ENCODE peak calls at places on chromosomes 4 and X, in nine cellular contexts. One of them, this sample, is unnamed.

GRCh38 chr4:185838514-185839203 is 26.7 kb upstream of the SORBS2 start:
- DNase-seq in activated B cell treated with CpG ODN at 0.5 μM for 24 hours: no peak
- DNase-seq in H9: no peak
- DNase-seq in cardiac muscle cell: no peak
- DNase-seq in lower lobe of right lung: no peak
- DNase-seq in MM.1S: no peak
- DNase-seq in gastrocnemius medialis: no peak
- DNase-seq in CD8-positive, alpha-beta T cell: no peak
- DNase-seq in psoas muscle: no peak
- DNase-seq in this sample: no peak

GRCh38 chr4:3671571-3672464 is 94.4 kb upstream of the ADRA2C start:
- DNase-seq in psoas muscle: peak
- DNase-seq in activated B cell treated with CpG ODN at 0.5 μM for 24 hours: no peak
- DNase-seq in H9: no peak
- DNase-seq in cardiac muscle cell: no peak
- DNase-seq in CD8-positive, alpha-beta T cell: no peak
- DNase-seq in gastrocnemius medialis: no peak
- DNase-seq in MM.1S: no peak
- DNase-seq in lower lobe of right lung: peak
- DNase-seq in this sample: no peak

GRCh38 chrX:54182194-54182863 is 725 bp downstream of the FAM120C start:
- DNase-seq in activated B cell treated with CpG ODN at 0.5 μM for 24 hours: peak
- DNase-seq in gastrocnemius medialis: peak
- DNase-seq in H9: peak
- DNase-seq in CD8-positive, alpha-beta T cell: peak
- DNase-seq in MM.1S: peak
- DNase-seq in psoas muscle: peak
- DNase-seq in lower lobe of right lung: peak
- DNase-seq in cardiac muscle cell: peak
- DNase-seq in this sample: no peak

GRCh38 chr4:88575222-88575621 is 17.1 kb upstream of the HERC3 start:
- DNase-seq in activated B cell treated with CpG ODN at 0.5 μM for 24 hours: no peak
- DNase-seq in CD8-positive, alpha-beta T cell: no peak
- DNase-seq in MM.1S: no peak
- DNase-seq in H9: no peak
- DNase-seq in psoas muscle: no peak
- DNase-seq in gastrocnemius medialis: no peak
- DNase-seq in cardiac muscle cell: no peak
- DNase-seq in lower lobe of right lung: no peak
- DNase-seq in this sample: no peak

GRCh38 chrX:43655151-43655676 is 885 bp upstream of the MAOA start:
- DNase-seq in psoas muscle: peak
- DNase-seq in cardiac muscle cell: peak
- DNase-seq in gastrocnemius medialis: no peak
- DNase-seq in CD8-positive, alpha-beta T cell: no peak
- DNase-seq in lower lobe of right lung: peak
- DNase-seq in H9: peak
- DNase-seq in MM.1S: peak
- DNase-seq in activated B cell treated with CpG ODN at 0.5 μM for 24 hours: peak
- DNase-seq in this sample: no peak

GRCh38 chr4:8911311-8912088 is 39.9 kb upstream of the HMX1 start:
- DNase-seq in CD8-positive, alpha-beta T cell: no peak
- DNase-seq in MM.1S: no peak
- DNase-seq in lower lobe of right lung: peak
- DNase-seq in cardiac muscle cell: no peak
- DNase-seq in activated B cell treated with CpG ODN at 0.5 μM for 24 hours: peak
- DNase-seq in gastrocnemius medialis: no peak
- DNase-seq in H9: peak
- DNase-seq in psoas muscle: peak
- DNase-seq in this sample: peak

GRCh38 chr4:148786699-148787098 is 344.5 kb upstream of the NR3C2 start:
- DNase-seq in activated B cell treated with CpG ODN at 0.5 μM for 24 hours: no peak
- DNase-seq in psoas muscle: no peak
- DNase-seq in CD8-positive, alpha-beta T cell: no peak
- DNase-seq in gastrocnemius medialis: no peak
- DNase-seq in lower lobe of right lung: no peak
- DNase-seq in H9: no peak
- DNase-seq in cardiac muscle cell: no peak
- DNase-seq in MM.1S: no peak
- DNase-seq in this sample: no peak

GRCh38 chr4:83267835-83268475 is 16.6 kb downstream of the COQ2 start:
- DNase-seq in CD8-positive, alpha-beta T cell: no peak
- DNase-seq in activated B cell treated with CpG ODN at 0.5 μM for 24 hours: no peak
- DNase-seq in cardiac muscle cell: no peak
- DNase-seq in psoas muscle: no peak
- DNase-seq in lower lobe of right lung: no peak
- DNase-seq in H9: no peak
- DNase-seq in gastrocnemius medialis: no peak
- DNase-seq in MM.1S: no peak
- DNase-seq in this sample: no peak

GRCh38 chr4:116885579-116885978 is 199.8 kb downstream of the TRAM1L1 start:
- DNase-seq in H9: no peak
- DNase-seq in activated B cell treated with CpG ODN at 0.5 μM for 24 hours: no peak
- DNase-seq in gastrocnemius medialis: no peak
- DNase-seq in cardiac muscle cell: no peak
- DNase-seq in CD8-positive, alpha-beta T cell: no peak
- DNase-seq in psoas muscle: no peak
- DNase-seq in MM.1S: no peak
- DNase-seq in lower lobe of right lung: no peak
- DNase-seq in this sample: no peak

GRCh38 chr4:183158062-183158461 is 59.0 kb downstream of the WWC2 start:
- DNase-seq in activated B cell treated with CpG ODN at 0.5 μM for 24 hours: no peak
- DNase-seq in CD8-positive, alpha-beta T cell: no peak
- DNase-seq in gastrocnemius medialis: no peak
- DNase-seq in H9: no peak
- DNase-seq in lower lobe of right lung: no peak
- DNase-seq in psoas muscle: no peak
- DNase-seq in MM.1S: no peak
- DNase-seq in cardiac muscle cell: peak
- DNase-seq in this sample: no peak

GRCh38 chr4:33080262-33080661 is 2360.1 kb downstream of the PCDH7 start:
- DNase-seq in cardiac muscle cell: peak
- DNase-seq in CD8-positive, alpha-beta T cell: no peak
- DNase-seq in gastrocnemius medialis: no peak
- DNase-seq in MM.1S: no peak
- DNase-seq in H9: no peak
- DNase-seq in lower lobe of right lung: no peak
- DNase-seq in activated B cell treated with CpG ODN at 0.5 μM for 24 hours: no peak
- DNase-seq in psoas muscle: no peak
- DNase-seq in this sample: no peak

GRCh38 chr4:2893772-2894171 is 50.1 kb downstream of the ADD1 start:
- DNase-seq in CD8-positive, alpha-beta T cell: no peak
- DNase-seq in gastrocnemius medialis: no peak
- DNase-seq in MM.1S: no peak
- DNase-seq in psoas muscle: no peak
- DNase-seq in lower lobe of right lung: no peak
- DNase-seq in activated B cell treated with CpG ODN at 0.5 μM for 24 hours: no peak
- DNase-seq in cardiac muscle cell: peak
- DNase-seq in H9: no peak
- DNase-seq in this sample: no peak

GRCh38 chrX:135557344-135557743 is 36.9 kb downstream of the INTS6L start:
- DNase-seq in CD8-positive, alpha-beta T cell: no peak
- DNase-seq in psoas muscle: no peak
- DNase-seq in cardiac muscle cell: no peak
- DNase-seq in activated B cell treated with CpG ODN at 0.5 μM for 24 hours: no peak
- DNase-seq in lower lobe of right lung: no peak
- DNase-seq in MM.1S: no peak
- DNase-seq in H9: no peak
- DNase-seq in gastrocnemius medialis: no peak
- DNase-seq in this sample: no peak

GRCh38 chrX:20056704-20057103 is 60.0 kb downstream of the MAP7D2 start:
- DNase-seq in lower lobe of right lung: no peak
- DNase-seq in cardiac muscle cell: no peak
- DNase-seq in CD8-positive, alpha-beta T cell: no peak
- DNase-seq in H9: no peak
- DNase-seq in gastrocnemius medialis: no peak
- DNase-seq in activated B cell treated with CpG ODN at 0.5 μM for 24 hours: no peak
- DNase-seq in MM.1S: no peak
- DNase-seq in psoas muscle: no peak
- DNase-seq in this sample: no peak

GRCh38 chr4:173466101-173466500 is 63.9 kb downstream of the HAND2 start:
- DNase-seq in gastrocnemius medialis: no peak
- DNase-seq in MM.1S: no peak
- DNase-seq in H9: no peak
- DNase-seq in lower lobe of right lung: no peak
- DNase-seq in cardiac muscle cell: no peak
- DNase-seq in CD8-positive, alpha-beta T cell: no peak
- DNase-seq in psoas muscle: no peak
- DNase-seq in activated B cell treated with CpG ODN at 0.5 μM for 24 hours: no peak
- DNase-seq in this sample: no peak

GRCh38 chrX:34300871-34301270 is 168.8 kb upstream of the FAM47A start:
- DNase-seq in gastrocnemius medialis: no peak
- DNase-seq in cardiac muscle cell: peak
- DNase-seq in lower lobe of right lung: no peak
- DNase-seq in H9: peak
- DNase-seq in psoas muscle: no peak
- DNase-seq in CD8-positive, alpha-beta T cell: no peak
- DNase-seq in activated B cell treated with CpG ODN at 0.5 μM for 24 hours: no peak
- DNase-seq in MM.1S: peak
- DNase-seq in this sample: peak

DNA sequence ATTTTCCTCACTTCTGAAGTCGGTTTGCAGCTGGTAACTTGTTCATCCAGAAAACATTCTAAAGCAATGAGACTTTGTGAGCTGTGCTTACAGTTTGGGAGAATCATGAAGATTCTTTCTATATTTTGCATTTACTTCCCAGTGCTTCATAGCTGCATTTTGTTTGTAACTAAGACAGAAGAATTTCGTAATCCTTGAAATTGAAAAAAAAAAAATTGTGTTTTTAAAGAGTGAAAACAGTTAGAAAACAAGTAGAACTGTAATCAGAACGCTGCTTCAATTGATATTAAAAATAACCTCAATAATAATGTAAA is 392.4 kb downstream of the UNC5C start:
- DNase-seq in H9: no peak
- DNase-seq in psoas muscle: no peak
- DNase-seq in lower lobe of right lung: no peak
- DNase-seq in cardiac muscle cell: no peak
- DNase-seq in CD8-positive, alpha-beta T cell: no peak
- DNase-seq in gastrocnemius medialis: no peak
- DNase-seq in MM.1S: no peak
- DNase-seq in activated B cell treated with CpG ODN at 0.5 μM for 24 hours: no peak
- DNase-seq in this sample: no peak
- TF ChIP-seq CTCF in H9: peak
- TF ChIP-seq CTCF in psoas muscle: no peak
- TF ChIP-seq CTCF in lower lobe of right lung: no peak
- TF ChIP-seq CTCF in cardiac muscle cell: no peak
- TF ChIP-seq CTCF in CD8-positive, alpha-beta T cell: no peak
- TF ChIP-seq CTCF in gastrocnemius medialis: no peak
- TF ChIP-seq CTCF in MM.1S: no peak
- TF ChIP-seq CTCF in activated B cell treated with CpG ODN at 0.5 μM for 24 hours: no peak
- TF ChIP-seq CTCF in this sample: no peak

DNA sequence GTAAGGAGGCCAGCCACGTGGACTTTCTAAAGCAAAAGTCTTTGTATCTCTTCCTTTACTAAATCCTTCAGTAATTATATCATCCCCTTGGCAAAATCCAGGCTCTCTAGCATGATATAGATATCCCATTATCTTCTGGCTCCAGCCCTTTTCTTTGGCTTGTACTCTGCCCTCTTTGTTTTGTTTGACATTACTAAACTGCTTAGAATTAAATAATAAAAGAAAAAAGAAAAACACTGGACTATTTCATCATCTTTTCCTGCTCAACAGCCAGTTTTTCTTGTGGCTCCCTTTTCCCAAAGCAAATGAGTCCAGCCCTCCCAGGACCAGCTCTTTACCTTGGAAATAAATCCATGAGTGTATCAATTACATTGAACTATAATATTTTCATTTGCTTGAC is 33.5 kb upstream of the LDB2 start:
- DNase-seq in CD8-positive, alpha-beta T cell: no peak
- DNase-seq in MM.1S: no peak
- DNase-seq in gastrocnemius medialis: no peak
- DNase-seq in H9: no peak
- DNase-seq in activated B cell treated with CpG ODN at 0.5 μM for 24 hours: no peak
- DNase-seq in psoas muscle: no peak
- DNase-seq in cardiac muscle cell: peak
- DNase-seq in lower lobe of right lung: no peak
- DNase-seq in this sample: no peak
- TF ChIP-seq CTCF in CD8-positive, alpha-beta T cell: no peak
- TF ChIP-seq CTCF in MM.1S: no peak
- TF ChIP-seq CTCF in gastrocnemius medialis: no peak
- TF ChIP-seq CTCF in H9: no peak
- TF ChIP-seq CTCF in activated B cell treated with CpG ODN at 0.5 μM for 24 hours: no peak
- TF ChIP-seq CTCF in psoas muscle: no peak
- TF ChIP-seq CTCF in cardiac muscle cell: no peak
- TF ChIP-seq CTCF in lower lobe of right lung: no peak
- TF ChIP-seq CTCF in this sample: no peak

GRCh38 chrX:7088968-7089615 is 58.4 kb upstream of the STS start:
- DNase-seq in lower lobe of right lung: no peak
- DNase-seq in MM.1S: peak
- DNase-seq in gastrocnemius medialis: no peak
- DNase-seq in CD8-positive, alpha-beta T cell: peak
- DNase-seq in activated B cell treated with CpG ODN at 0.5 μM for 24 hours: no peak
- DNase-seq in H9: peak
- DNase-seq in cardiac muscle cell: no peak
- DNase-seq in psoas muscle: no peak
- DNase-seq in this sample: no peak
- TF ChIP-seq CTCF in lower lobe of right lung: no peak
- TF ChIP-seq CTCF in MM.1S: peak
- TF ChIP-seq CTCF in gastrocnemius medialis: no peak
- TF ChIP-seq CTCF in CD8-positive, alpha-beta T cell: peak
- TF ChIP-seq CTCF in activated B cell treated with CpG ODN at 0.5 μM for 24 hours: no peak
- TF ChIP-seq CTCF in H9: peak
- TF ChIP-seq CTCF in cardiac muscle cell: no peak
- TF ChIP-seq CTCF in psoas muscle: peak
- TF ChIP-seq CTCF in this sample: no peak

GRCh38 chrX:103913356-103914020 is 48.9 kb upstream of the TMSB15B start:
- DNase-seq in psoas muscle: no peak
- DNase-seq in lower lobe of right lung: no peak
- DNase-seq in gastrocnemius medialis: no peak
- DNase-seq in activated B cell treated with CpG ODN at 0.5 μM for 24 hours: no peak
- DNase-seq in cardiac muscle cell: peak
- DNase-seq in MM.1S: no peak
- DNase-seq in CD8-positive, alpha-beta T cell: no peak
- DNase-seq in H9: peak
- DNase-seq in this sample: no peak

GRCh38 chrX:103918584-103919335 is 43.7 kb upstream of the TMSB15B start:
- DNase-seq in activated B cell treated with CpG ODN at 0.5 μM for 24 hours: peak
- DNase-seq in psoas muscle: peak
- DNase-seq in MM.1S: peak
- DNase-seq in lower lobe of right lung: peak
- DNase-seq in cardiac muscle cell: peak
- DNase-seq in H9: peak
- DNase-seq in gastrocnemius medialis: no peak
- DNase-seq in CD8-positive, alpha-beta T cell: peak
- DNase-seq in this sample: no peak

GRCh38 chrX:103918050-103918449 is 44.4 kb upstream of the TMSB15B start:
- DNase-seq in CD8-positive, alpha-beta T cell: peak
- DNase-seq in activated B cell treated with CpG ODN at 0.5 μM for 24 hours: peak
- DNase-seq in lower lobe of right lung: peak
- DNase-seq in MM.1S: peak
- DNase-seq in cardiac muscle cell: peak
- DNase-seq in psoas muscle: peak
- DNase-seq in H9: peak
- DNase-seq in gastrocnemius medialis: no peak
- DNase-seq in this sample: no peak

DNA sequence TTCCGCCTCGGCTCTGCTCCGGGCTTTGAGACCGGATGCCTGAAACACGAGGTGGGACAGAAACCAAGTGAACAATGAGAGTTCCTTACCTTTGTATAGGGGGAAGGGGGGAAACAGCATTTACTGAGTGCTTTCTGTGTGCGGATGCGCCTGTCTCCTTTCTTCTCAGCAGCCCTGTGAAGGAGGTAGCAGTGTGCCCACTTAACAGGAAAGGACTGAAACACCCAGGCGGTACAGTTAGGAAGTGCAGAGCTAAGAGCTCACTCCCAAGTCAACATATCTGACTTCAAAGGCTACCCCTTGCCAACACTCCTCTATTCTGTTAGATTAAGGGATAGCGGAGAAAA is 43.1 kb upstream of the TMSB15B start:
- DNase-seq in psoas muscle: no peak
- DNase-seq in activated B cell treated with CpG ODN at 0.5 μM for 24 hours: no peak
- DNase-seq in cardiac muscle cell: peak
- DNase-seq in H9: no peak
- DNase-seq in gastrocnemius medialis: no peak
- DNase-seq in lower lobe of right lung: no peak
- DNase-seq in MM.1S: peak
- DNase-seq in CD8-positive, alpha-beta T cell: no peak
- DNase-seq in this sample: no peak
- TF ChIP-seq CTCF in psoas muscle: no peak
- TF ChIP-seq CTCF in activated B cell treated with CpG ODN at 0.5 μM for 24 hours: no peak
- TF ChIP-seq CTCF in cardiac muscle cell: peak
- TF ChIP-seq CTCF in H9: peak
- TF ChIP-seq CTCF in gastrocnemius medialis: no peak
- TF ChIP-seq CTCF in lower lobe of right lung: peak
- TF ChIP-seq CTCF in MM.1S: peak
- TF ChIP-seq CTCF in CD8-positive, alpha-beta T cell: no peak
- TF ChIP-seq CTCF in this sample: no peak